ENCODE peak calls at places on chromosome 21, in nine cellular contexts. T is suprapubic skin, I is IMR-90, X is gastrocnemius medialis, L is tibial artery, Q is BE2C, Z is uterus, R is hepatocyte, O is GM23248. S is an unnamed sample.

GRCh38 chr21:37195649-37196048 is 71.5 kb downstream of the VPS26C start:
- DNase-seq in Q (no peak), I (no peak), Z (no peak), O (no peak), R (no peak), X (no peak), L (no peak), T (no peak), S (no peak)

GRCh38 chr21:36005018-36005417 is 55.3 kb downstream of the SETD4 start:
- DNase-seq in Z (peak; percentile 28), L (no peak), I (peak; percentile 42), R (no peak), Q (no peak), T (peak; percentile 76), X (peak; percentile 41), O (peak; percentile 93), S (no peak)

GRCh38 chr21:37072239-37072987 is 458 bp downstream of the PIGP start:
- DNase-seq in R (peak; percentile 93), T (no peak), Q (no peak), L (no peak), I (peak; percentile 89), Z (peak; percentile 84), X (no peak), O (peak; percentile 89), S (no peak)

GRCh38 chr21:37266515-37267221 is 466 bp downstream of the VPS26C start:
- DNase-seq in T (peak; percentile 82), R (peak; percentile 80), O (peak; percentile 69), I (peak; percentile 42), Z (no peak), L (no peak), Q (peak; percentile 54), X (peak; percentile 36), S (no peak)

GRCh38 chr21:35529141-35529863 is 480.2 kb upstream of the RUNX1 start:
- DNase-seq in I (peak; percentile 72), Q (no peak), Z (no peak), T (no peak), X (no peak), L (no peak), R (peak; percentile 32), O (no peak), S (peak; percentile 33)

GRCh38 chr21:25934130-25934529 is 199.4 kb downstream of the GABPA start:
- DNase-seq in X (no peak), T (no peak), Z (no peak), I (peak; percentile 52), R (no peak), Q (no peak), O (no peak), L (no peak), S (no peak)

GRCh38 chr21:36893581-36893980 is 72.9 kb downstream of the HLCS start:
- DNase-seq in R (no peak), Z (no peak), T (no peak), L (no peak), X (no peak), O (no peak), I (no peak), Q (no peak), S (no peak)

GRCh38 chr21:38861006-38861405 is 55.3 kb downstream of the ETS2 start:
- DNase-seq in Q (peak; percentile 74), X (no peak), T (no peak), L (no peak), I (no peak), Z (no peak), O (no peak), R (no peak), S (no peak)

GRCh38 chr21:16454371-16454770 is 724.6 kb downstream of the USP25 start:
- DNase-seq in R (no peak), I (no peak), O (peak; percentile 37), T (no peak), Q (no peak), X (no peak), Z (no peak), L (no peak), S (no peak)

GRCh38 chr21:37368536-37369279 is 2.1 kb downstream of the DYRK1A start:
- DNase-seq in X (no peak), R (peak; percentile 19), I (peak; percentile 48), Q (no peak), T (no peak), L (no peak), O (peak; percentile 88), Z (no peak), S (no peak)

GRCh38 chr21:38956791-38957571 is 151.3 kb downstream of the ETS2 start:
- DNase-seq in L (no peak), T (no peak), Z (peak; percentile 35), X (no peak), O (peak; percentile 49), I (peak; percentile 40), R (peak; percentile 50), Q (no peak), S (no peak)

GRCh38 chr21:36917487-36918158 is 48.8 kb downstream of the HLCS start:
- DNase-seq in Z (no peak), Q (no peak), X (no peak), I (peak; percentile 75), O (peak; percentile 58), T (no peak), L (no peak), R (peak; percentile 72), S (no peak)

GRCh38 chr21:38505654-38506523 is 7.6 kb upstream of the ERG start:
- DNase-seq in T (no peak), X (no peak), I (peak; percentile 71), Q (peak; percentile 21), R (peak; percentile 78), Z (no peak), L (no peak), O (peak; percentile 84), S (peak; percentile 3)

GRCh38 chr21:34669149-34669879 is 520 bp downstream of the CLIC6 start:
- DNase-seq in Z (no peak), L (no peak), O (peak; percentile 29), Q (no peak), R (peak; percentile 58), X (no peak), I (no peak), T (peak; percentile 69), S (no peak)

GRCh38 chr21:37463083-37463780 is 96.7 kb downstream of the DYRK1A start:
- DNase-seq in Q (no peak), Z (no peak), I (peak; percentile 80), R (peak; percentile 33), L (no peak), O (peak; percentile 79), T (no peak), X (no peak), S (peak; percentile 48)

GRCh38 chr21:35503646-35504045 is 454.5 kb upstream of the RUNX1 start:
- DNase-seq in O (peak; percentile 25), Z (no peak), R (no peak), X (no peak), T (no peak), L (no peak), Q (no peak), I (peak; percentile 6), S (peak; percentile 13)

GRCh38 chr21:36769051-36769867 is 70.3 kb downstream of the SIM2 start:
- DNase-seq in Z (no peak), R (no peak), T (peak; percentile 8), X (no peak), O (no peak), L (no peak), Q (no peak), I (peak; percentile 61), S (no peak)

GRCh38 chr21:16071082-16071481 is 341.3 kb downstream of the USP25 start:
- DNase-seq in Q (peak; percentile 65), X (no peak), L (no peak), Z (peak; percentile 47), R (no peak), O (peak; percentile 78), I (no peak), T (no peak), S (no peak)

GRCh38 chr21:29585462-29585861 is 286.7 kb downstream of the BACH1 start:
- DNase-seq in T (no peak), L (no peak), Z (no peak), O (no peak), Q (no peak), I (no peak), R (no peak), X (no peak), S (no peak)

DNA sequence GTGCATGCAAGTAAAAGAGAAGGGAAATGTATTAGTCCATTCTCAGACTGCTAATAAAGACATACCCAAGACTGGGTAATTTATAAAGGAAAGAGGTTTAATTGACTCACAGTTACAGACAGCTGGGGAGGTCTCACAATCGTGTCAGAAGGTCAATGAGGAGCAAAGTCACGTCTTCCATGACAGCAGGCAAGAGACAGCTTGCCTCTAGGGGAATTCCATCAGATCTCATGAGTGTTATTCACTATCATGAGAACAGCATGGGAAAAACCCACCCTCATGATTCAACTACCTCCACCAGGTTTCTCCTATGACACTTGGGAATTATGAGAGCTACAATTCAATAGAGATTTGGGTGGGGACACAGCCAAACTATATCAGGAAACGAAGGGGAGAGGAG is 8.1 kb downstream of the KRTAP21-3 start:
- DNase-seq in T (no peak), Z (no peak), X (no peak), I (no peak), Q (no peak), O (no peak), R (no peak), L (no peak), S (no peak)
- H3K4me3 ChIP-seq in T (no peak overlapping the region), Z (no peak overlapping the region), X (no peak overlapping the region), I (no peak overlapping the region), Q (no peak overlapping the region), O (no peak overlapping the region), R (no peak overlapping the region), L (no peak overlapping the region), S (no peak overlapping the region)

GRCh38 chr21:45555557-45556301 is 13.5 kb upstream of the SLC19A1 start:
- DNase-seq in Q (peak; percentile 88), O (peak; percentile 80), L (peak; percentile 90), I (peak; percentile 86), T (peak; percentile 86), R (peak; percentile 88), X (peak; percentile 69), Z (peak; percentile 79), S (peak; percentile 31)
- H3K4me1 ChIP-seq in Q (peaks cover 8% of the 10 kb centered on the region), O (no peaks in the 10 kb centered on the region), L (peaks cover 13% of the 10 kb centered on the region), I (peaks cover 2% of the 10 kb centered on the region), T (peaks cover 16% of the 10 kb centered on the region), R (peaks cover 4% of the 10 kb centered on the region), X (peaks cover 3% of the 10 kb centered on the region), Z (no peaks in the 10 kb centered on the region), S (peaks cover 23% of the 10 kb centered on the region)

DNA sequence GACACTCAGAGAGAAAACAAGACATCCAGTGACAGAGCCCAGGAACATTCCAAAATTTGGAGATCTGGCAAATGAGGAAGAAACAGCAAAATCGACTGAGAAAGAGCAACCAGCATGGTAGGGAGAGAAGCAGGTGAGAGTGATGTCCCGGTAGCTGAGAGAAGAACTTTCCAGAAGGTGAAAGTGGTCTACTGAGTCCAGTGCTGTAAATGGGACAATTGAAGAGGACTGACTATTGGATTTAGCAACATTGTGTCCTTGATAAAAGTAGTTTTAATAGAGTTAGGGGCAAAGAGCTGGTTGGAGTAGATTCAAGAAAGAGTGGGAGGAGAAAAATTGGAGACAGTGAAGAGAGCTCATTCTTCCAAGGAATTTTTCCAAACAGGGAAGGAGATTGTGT is 15.0 kb upstream of the IL10RB start:
- DNase-seq in O (no peak), L (no peak), R (no peak), Q (no peak), X (no peak), T (no peak), Z (no peak), I (no peak), S (no peak)
- H3K36me3 ChIP-seq in O (peaks cover 24% of the 10 kb centered on the region), L (peaks cover 94% of the 10 kb centered on the region), R (no peaks in the 10 kb centered on the region), Q (peaks cover 43% of the 10 kb centered on the region), X (peaks cover 39% of the 10 kb centered on the region), T (peaks cover 74% of the 10 kb centered on the region), Z (no peaks in the 10 kb centered on the region), I (peaks cover 47% of the 10 kb centered on the region), S (peaks cover 79% of the 10 kb centered on the region)

DNA sequence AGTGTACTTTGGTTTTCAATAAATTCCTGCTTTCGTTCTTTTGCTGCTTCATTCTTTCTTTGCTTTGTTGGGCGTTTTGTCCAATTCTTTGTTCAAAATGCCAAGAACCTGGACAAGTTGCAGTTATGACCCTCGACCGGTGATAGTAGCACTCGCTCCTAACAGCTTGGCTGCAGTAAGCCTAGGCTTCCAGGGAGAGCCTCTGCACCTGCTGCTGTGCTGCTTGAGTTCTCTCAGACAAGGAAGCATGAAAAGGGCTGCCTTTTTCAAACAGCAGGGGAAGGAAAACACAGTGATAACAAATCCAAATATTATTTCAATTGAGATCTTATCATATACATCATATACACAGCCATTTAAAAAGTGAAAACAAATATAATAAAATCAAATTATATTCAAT is 12.8 kb upstream of the RIPK4 start:
- DNase-seq in Z (no peak), O (no peak), X (no peak), T (no peak), I (no peak), R (no peak), Q (no peak), L (no peak), S (no peak)
- H3K4me3 ChIP-seq in Z (no peak overlapping the region), O (no peak overlapping the region), X (no peak overlapping the region), T (no peak overlapping the region), I (no peak overlapping the region), R (no peak overlapping the region), Q (no peak overlapping the region), L (no peak overlapping the region), S (no peak overlapping the region)

S was measured in CD4-positive, alpha-beta memory T cell.